ENCODE peak calls at places on chromosomes 1 and 21, in nine cellular contexts. L is HCT116, H is GM23248, T is SK-N-SH, A is neural progenitor cell, X is OCI-LY7, E is PC-3, F is hepatocyte, G is MM.1S. Q is an unnamed sample.

GRCh38 chr1:92486251-92487077 is at the start of gene GFI1:
- DNase-seq in F (peak), T (peak), G (peak), L (no peak), A (peak), E (no peak), X (no peak), H (peak), Q (peak)

GRCh38 chr1:8482844-8483436 is 165.0 kb downstream of the SLC45A1 start:
- DNase-seq in L (no peak), A (no peak), G (no peak), T (no peak), X (no peak), E (peak), H (peak), F (no peak), Q (no peak)

GRCh38 chr21:41142051-41142795 is 25.7 kb upstream of the BACE2 start:
- DNase-seq in X (no peak), E (peak), T (no peak), G (no peak), H (peak), F (no peak), L (no peak), A (peak), Q (peak)

GRCh38 chr1:157438236-157439012 is 113.9 kb downstream of the FCRL5 start:
- DNase-seq in G (no peak), A (no peak), L (no peak), T (no peak), E (peak), F (no peak), H (peak), X (no peak), Q (peak)

GRCh38 chr1:206833741-206834140 is 31.7 kb upstream of the IL20 start:
- DNase-seq in A (no peak), E (peak), H (no peak), F (no peak), G (peak), X (no peak), L (no peak), T (no peak), Q (no peak)

GRCh38 chr1:8583031-8583430 is 234.4 kb downstream of the RERE start:
- DNase-seq in G (no peak), F (no peak), X (no peak), E (no peak), L (no peak), A (no peak), T (no peak), H (no peak), Q (no peak)

GRCh38 chr1:55000110-55000815 is 1.5 kb downstream of the BSND start:
- DNase-seq in A (no peak), H (no peak), L (no peak), X (no peak), F (no peak), T (no peak), G (no peak), E (no peak), Q (no peak)

GRCh38 chr21:30561957-30562356 is 843 bp upstream of the KRTAP19-7 start:
- DNase-seq in E (no peak), A (no peak), X (no peak), L (no peak), F (no peak), G (no peak), H (no peak), T (no peak), Q (no peak)

GRCh38 chr1:85546748-85547147 is 33.8 kb upstream of the CCN1 start:
- DNase-seq in F (no peak), T (no peak), X (no peak), G (no peak), L (no peak), E (no peak), H (no peak), A (no peak), Q (no peak)

GRCh38 chr21:38289697-38290096 is 32.9 kb downstream of the KCNJ15 start:
- DNase-seq in F (peak), G (no peak), H (peak), T (no peak), X (no peak), A (no peak), E (peak), L (no peak), Q (no peak)

GRCh38 chr1:31562707-31563360 is 13.5 kb upstream of the TINAGL1 start:
- DNase-seq in E (peak), G (no peak), X (no peak), F (no peak), L (peak), A (no peak), T (no peak), H (peak), Q (peak)

GRCh38 chr1:204556458-204557052 is 40.3 kb downstream of the MDM4 start:
- DNase-seq in H (no peak), G (no peak), E (no peak), X (no peak), L (no peak), F (no peak), T (no peak), A (no peak), Q (no peak)

GRCh38 chr1:48442864-48443619 is 29.0 kb downstream of the SPATA6 start:
- DNase-seq in H (no peak), X (no peak), A (peak), T (no peak), L (no peak), G (no peak), F (peak), E (peak), Q (peak)

GRCh38 chr1:115193429-115193828 is 104.1 kb upstream of the TSPAN2 start:
- DNase-seq in L (no peak), E (no peak), H (no peak), X (no peak), F (no peak), G (no peak), T (no peak), A (no peak), Q (no peak)

GRCh38 chr1:233025156-233025555 is 74.7 kb downstream of the NTPCR start:
- DNase-seq in L (no peak), A (peak), E (peak), H (peak), T (peak), X (peak), G (no peak), F (peak), Q (peak)

GRCh38 chr1:54428838-54429513 is 22.8 kb upstream of the SSBP3 start:
- DNase-seq in A (no peak), E (no peak), H (no peak), L (no peak), F (no peak), T (peak), G (no peak), X (no peak), Q (no peak)

GRCh38 chr1:2412773-2413494 is 570 bp upstream of the PEX10 start:
- DNase-seq in L (no peak), F (peak), T (peak), A (peak), H (peak), X (peak), E (peak), G (no peak), Q (no peak)

GRCh38 chr1:230861489-230861888 is 6.8 kb downstream of the C1orf198 start:
- DNase-seq in F (no peak), G (no peak), A (peak), X (no peak), T (no peak), E (no peak), H (no peak), L (no peak), Q (peak)

GRCh38 chr1:106524631-106525030 is 531.8 kb upstream of the PRMT6 start:
- DNase-seq in H (no peak), A (no peak), F (no peak), T (no peak), L (no peak), E (no peak), G (no peak), X (no peak), Q (no peak)

GRCh38 chr1:8660455-8660854 is 157.0 kb downstream of the RERE start:
- DNase-seq in A (no peak), G (no peak), H (peak), T (peak), X (peak), F (peak), E (peak), L (no peak), Q (no peak)

DNA sequence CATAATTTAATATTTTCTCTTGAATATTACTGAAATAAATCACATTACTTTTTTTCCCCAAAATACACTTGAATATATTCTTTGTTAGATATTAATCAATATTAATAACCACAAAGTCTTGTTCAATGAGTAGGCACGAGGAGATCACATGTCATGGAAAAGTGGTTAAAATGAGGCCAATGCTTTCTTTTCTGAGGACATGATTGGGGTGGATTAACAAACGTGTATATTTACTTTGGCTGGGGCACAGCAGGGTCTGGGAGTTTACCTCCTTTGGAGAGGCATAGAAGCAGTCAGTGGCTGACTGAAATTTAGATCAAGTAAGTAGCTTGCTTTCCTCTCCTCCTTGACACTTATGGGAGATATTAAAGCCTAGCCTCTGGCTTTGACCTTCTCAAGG is 664.3 kb upstream of the B3GALT2 start:
- DNase-seq in A (no peak), X (no peak), F (no peak), L (no peak), H (no peak), G (no peak), T (no peak), E (no peak), Q (no peak)
- TF ChIP-seq EZH2phosphoT487 in A (no peak), X (no peak), F (no peak), L (no peak), H (no peak), G (no peak), T (no peak), E (no peak), Q (no peak)

GRCh38 chr1:199946305-199947155 is 81.0 kb upstream of the NR5A2 start:
- DNase-seq in E (no peak), H (no peak), X (no peak), L (no peak), T (peak), F (no peak), A (no peak), G (no peak), Q (no peak)

GRCh38 chr1:199948587-199949280 is 78.8 kb upstream of the NR5A2 start:
- DNase-seq in T (no peak), L (peak), A (no peak), E (peak), H (no peak), X (peak), F (no peak), G (peak), Q (no peak)

GRCh38 chr1:199945591-199945990 is 81.9 kb upstream of the NR5A2 start:
- DNase-seq in E (no peak), H (no peak), A (no peak), L (no peak), T (no peak), F (no peak), X (no peak), G (no peak), Q (no peak)
- TF ChIP-seq EZH2phosphoT487 in E (no peak), H (no peak), A (no peak), L (no peak), T (no peak), F (no peak), X (no peak), G (no peak), Q (no peak)

GRCh38 chr1:104084380-104084779 is 334.7 kb downstream of the AMY1C start:
- DNase-seq in F (no peak), G (no peak), H (no peak), X (no peak), L (no peak), T (no peak), E (no peak), A (no peak), Q (peak)
- TF ChIP-seq EZH2phosphoT487 in F (no peak), G (no peak), H (no peak), X (no peak), L (no peak), T (no peak), E (no peak), A (no peak), Q (no peak)

DNA sequence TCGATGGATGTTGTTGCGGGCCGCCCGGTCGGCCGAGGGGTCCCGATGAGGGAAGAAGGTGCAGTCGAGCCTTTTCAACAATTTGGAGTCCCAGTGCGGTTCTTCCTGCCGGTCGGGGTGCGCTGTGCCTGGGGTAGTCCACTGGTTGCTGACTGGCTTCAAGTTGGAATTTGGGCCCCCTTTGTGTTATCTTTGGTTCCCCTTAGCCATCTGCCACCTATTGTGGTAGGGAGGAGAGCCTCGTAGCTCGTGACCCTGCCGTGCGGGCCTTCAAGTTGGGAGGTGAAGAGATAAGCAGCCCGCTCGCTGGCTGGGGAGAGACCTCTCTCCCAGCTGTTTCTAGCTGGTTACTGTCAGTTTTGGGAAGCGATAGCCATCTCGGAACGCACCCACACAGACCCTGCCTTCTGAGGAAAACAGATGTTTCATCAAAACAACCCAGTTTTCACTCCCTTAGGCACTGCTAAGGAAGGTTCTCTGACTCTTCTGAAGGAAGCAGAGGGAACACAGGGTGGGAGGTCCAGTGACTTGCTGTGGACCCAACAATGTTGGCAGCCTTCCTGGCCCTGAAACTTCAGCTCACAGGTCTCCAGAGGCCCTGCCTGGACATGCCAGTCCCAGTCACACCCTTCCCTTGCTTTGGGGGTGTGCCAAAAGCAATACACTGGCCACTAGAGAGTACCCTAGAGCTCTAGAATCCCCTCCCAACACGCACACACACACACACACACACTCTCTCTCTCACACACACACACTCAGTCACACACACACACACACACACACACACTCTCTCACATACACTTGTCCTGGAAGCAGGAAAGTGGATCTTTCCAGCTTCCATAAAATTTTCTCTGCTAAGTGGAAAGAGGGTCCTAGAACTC is 1.0 kb downstream of the BTG2 start:
- DNase-seq in G (peak), T (peak), H (peak), A (peak), L (peak), F (peak), X (peak), E (peak), Q (no peak)
- TF ChIP-seq EZH2phosphoT487 in G (no peak), T (no peak), H (no peak), A (no peak), L (no peak), F (peak), X (no peak), E (no peak), Q (peak)

GRCh38 chr1:165828103-165828558 is 717 bp downstream of the UCK2 start:
- DNase-seq in F (peak), T (peak), A (peak), G (peak), H (peak), L (no peak), X (peak), E (peak), Q (peak)
- TF ChIP-seq EZH2phosphoT487 in F (no peak), T (no peak), A (no peak), G (no peak), H (no peak), L (no peak), X (no peak), E (no peak), Q (no peak)